ENCODE peak calls at places on chromosomes 13 and 19, in five cellular contexts. G is hepatocyte, N is endothelial cell of umbilical vein, P is ovary, S is sigmoid colon. Z is an unnamed sample.

GRCh38 chr19:49952906-49953305 is 8.1 kb downstream of the SIGLEC11 start:
- DNase-seq in G (no peak), N (no peak), P (no peak), S (no peak), Z (no peak)

GRCh38 chr19:1747285-1748114 is 5.8 kb upstream of the ONECUT3 start:
- DNase-seq in G (peak; percentile 81), N (peak; percentile 31), P (no peak), S (no peak), Z (peak; percentile 91)

GRCh38 chr13:50713849-50714248 is 129.6 kb downstream of the DLEU7 start:
- DNase-seq in G (no peak), N (no peak), P (no peak), S (no peak), Z (no peak)

GRCh38 chr13:39225860-39226259 is 187.6 kb downstream of the NHLRC3 start:
- DNase-seq in G (no peak), N (no peak), P (no peak), S (no peak), Z (no peak)

GRCh38 chr19:35498220-35498619 is 8.0 kb upstream of the KRTDAP start:
- DNase-seq in G (no peak), N (no peak), P (no peak), S (no peak), Z (no peak)

GRCh38 chr19:35669566-35669965 is 3.2 kb downstream of the UPK1A start:
- DNase-seq in G (no peak), N (no peak), P (no peak), S (no peak), Z (no peak)

GRCh38 chr19:7159105-7159933 is 89.8 kb downstream of the ZNF557 start:
- DNase-seq in G (peak; percentile 67), N (no peak), P (no peak), S (peak; percentile 96), Z (no peak)

GRCh38 chr19:21851596-21852345 is 15.8 kb upstream of the ZNF43 start:
- DNase-seq in G (peak; percentile 98), N (peak; percentile 95), P (peak; percentile 94), S (peak; percentile 98), Z (peak; percentile 98)

GRCh38 chr13:79485014-79485441 is 4.1 kb downstream of the NDFIP2 start:
- DNase-seq in G (peak; percentile 80), N (no peak), P (no peak), S (no peak), Z (no peak)

GRCh38 chr19:56110515-56111448 is 10.3 kb downstream of the ZNF787 start:
- DNase-seq in G (peak; percentile 75), N (peak; percentile 61), P (peak; percentile 77), S (no peak), Z (no peak)

GRCh38 chr13:75938811-75939525 is 302.8 kb downstream of the LMO7 start:
- DNase-seq in G (no peak), N (no peak), P (no peak), S (no peak), Z (no peak)

GRCh38 chr19:42469311-42470239 is 26.8 kb upstream of the CXCL17 start:
- DNase-seq in G (no peak), N (no peak), P (no peak), S (no peak), Z (no peak)

GRCh38 chr19:35986664-35987570 is 8.1 kb upstream of the SDHAF1 start:
- DNase-seq in G (peak; percentile 34), N (no peak), P (no peak), S (no peak), Z (peak; percentile 87)

GRCh38 chr19:6551607-6552450 is 21.0 kb downstream of the TNFSF9 start:
- DNase-seq in G (peak; percentile 56), N (no peak), P (no peak), S (no peak), Z (peak; percentile 91)

GRCh38 chr19:35641515-35642151 is at the start of gene ETV2:
- DNase-seq in G (no peak), N (peak; percentile 40), P (peak; percentile 61), S (no peak), Z (peak; percentile 80)

GRCh38 chr13:103386341-103386740 is 320.1 kb upstream of the SLC10A2 start:
- DNase-seq in G (peak; percentile 46), N (no peak), P (no peak), S (no peak), Z (no peak)

GRCh38 chr19:30390356-30390988 is 18.3 kb downstream of the ZNF536 start:
- DNase-seq in G (no peak), N (no peak), P (no peak), S (no peak), Z (peak; percentile 34)

GRCh38 chr13:32228330-32229041 is 86.7 kb downstream of the ZAR1L start:
- DNase-seq in G (no peak), N (no peak), P (no peak), S (no peak), Z (no peak)

GRCh38 chr13:33743438-33744368 is 74.2 kb upstream of the RFC3 start:
- DNase-seq in G (no peak), N (no peak), P (no peak), S (no peak), Z (peak; percentile 49)
- H3K4me1 ChIP-seq in G (no peaks in the 10 kb centered on the region), N (no peaks in the 10 kb centered on the region), P (no peaks in the 10 kb centered on the region), S (peaks cover 11% of the 10 kb centered on the region), Z (peaks cover 18% of the 10 kb centered on the region)

GRCh38 chr13:44756411-44756810 is 180.3 kb upstream of the TSC22D1 start:
- DNase-seq in G (no peak), N (peak; percentile 86), P (no peak), S (no peak), Z (no peak)
- H3K27ac ChIP-seq in G (peak overlapping the region; percentile 20), N (peak overlapping the region; percentile 91), P (no peak overlapping the region), S (no peak overlapping the region), Z (no peak overlapping the region)

DNA sequence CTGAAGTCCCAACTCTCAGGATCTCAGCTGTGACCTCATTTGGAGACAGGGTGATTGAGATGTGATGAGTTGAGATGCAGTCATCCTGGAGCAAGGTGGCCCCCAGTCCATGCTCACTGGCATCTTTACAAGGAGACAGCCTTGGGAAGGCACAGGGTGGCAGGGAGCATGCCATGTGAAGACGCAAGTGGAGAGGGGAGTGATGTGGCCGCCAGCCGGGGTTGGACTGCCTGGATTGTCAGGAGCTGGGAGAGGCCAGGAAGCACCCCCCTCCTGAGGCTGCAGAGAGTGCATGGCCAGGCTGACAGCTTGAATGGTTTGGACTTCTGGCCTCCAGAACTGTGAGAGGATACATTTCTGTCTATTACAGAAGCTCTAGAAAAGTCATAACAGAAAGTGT is 194.4 kb downstream of the UQCRFS1 start:
- DNase-seq in G (no peak), N (no peak), P (no peak), S (no peak), Z (no peak)
- TF ChIP-seq CTCF in G (no peak), N (no peak), P (no peak), S (no peak), Z (no peak)

GRCh38 chr19:47510516-47511127 is 4.2 kb downstream of the NAPA start:
- DNase-seq in G (no peak), N (no peak), P (no peak), S (no peak), Z (no peak)

GRCh38 chr19:47512183-47512947 is 2.5 kb downstream of the NAPA start:
- DNase-seq in G (peak; percentile 81), N (no peak), P (peak; percentile 60), S (no peak), Z (peak; percentile 34)

GRCh38 chr19:47509973-47510372 is 4.9 kb downstream of the NAPA start:
- DNase-seq in G (no peak), N (peak; percentile 60), P (no peak), S (peak; percentile 84), Z (no peak)

GRCh38 chr19:47511681-47512080 is 3.2 kb downstream of the NAPA start:
- DNase-seq in G (no peak), N (no peak), P (peak; percentile 59), S (no peak), Z (peak; percentile 39)

GRCh38 chr19:47511128-47511517 is 3.7 kb downstream of the NAPA start:
- DNase-seq in G (no peak), N (no peak), P (peak; percentile 84), S (no peak), Z (no peak)
- H3K4me1 ChIP-seq in G (peaks cover 29% of the 10 kb centered on the region), N (peaks cover 28% of the 10 kb centered on the region), P (peaks cover 45% of the 10 kb centered on the region), S (peaks cover 82% of the 10 kb centered on the region), Z (no peaks in the 10 kb centered on the region)

GRCh38 chr19:16447015-16447384 is 24.8 kb downstream of the EPS15L1 start:
- DNase-seq in G (peak; percentile 91), N (no peak), P (peak; percentile 69), S (peak; percentile 86), Z (no peak)
- H3K27ac ChIP-seq in G (peak overlapping the region; percentile 87), N (peak overlapping the region; percentile 81), P (peak overlapping the region; percentile 41), S (peak overlapping the region; percentile 29), Z (no peak overlapping the region)

GRCh38 chr19:9436358-9436757 is 985 bp upstream of the ZNF266 start:
- DNase-seq in G (no peak), N (no peak), P (no peak), S (no peak), Z (no peak)
- TF ChIP-seq CTCF in G (no peak), N (no peak), P (no peak), S (no peak), Z (no peak)

GRCh38 chr19:17076539-17076919 is 952 bp downstream of the MYO9B start:
- DNase-seq in G (no peak), N (peak; percentile 19), P (no peak), S (no peak), Z (peak; percentile 62)

GRCh38 chr19:17075860-17076538 is 422 bp downstream of the MYO9B start:
- DNase-seq in G (peak; percentile 50), N (peak; percentile 51), P (no peak), S (peak; percentile 79), Z (no peak)

GRCh38 chr19:17073869-17074627 is 1.2 kb downstream of the HAUS8 start:
- DNase-seq in G (no peak), N (no peak), P (no peak), S (no peak), Z (peak; percentile 77)

GRCh38 chr19:17075035-17075859 is at the start of the genes HAUS8 and MYO9B:
- DNase-seq in G (peak; percentile 100), N (peak; percentile 99), P (peak; percentile 100), S (peak; percentile 100), Z (peak; percentile 100)

DNA sequence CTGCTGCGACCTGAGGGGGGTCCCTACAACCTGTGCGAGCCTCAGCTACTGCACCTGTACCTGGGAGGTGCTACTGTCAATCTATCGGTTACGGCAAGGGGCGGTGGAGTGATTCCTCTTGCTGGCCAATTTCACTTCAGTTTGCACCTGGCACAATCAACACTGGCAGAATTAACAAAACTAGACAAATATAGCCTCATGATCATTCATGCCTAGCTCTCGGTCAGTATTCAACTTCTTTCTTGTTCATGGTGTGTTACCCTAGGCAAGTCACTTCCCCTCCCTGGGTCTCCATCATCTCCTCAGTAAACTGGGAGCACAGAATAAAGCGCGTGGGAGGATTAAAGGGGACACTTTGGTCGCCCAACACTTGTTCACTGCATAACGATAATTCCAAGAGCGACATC is 621 bp downstream of the HAUS8 start:
- DNase-seq in G (no peak), N (no peak), P (no peak), S (no peak), Z (no peak)
- H3K4me1 ChIP-seq in G (peaks cover 17% of the 10 kb centered on the region), N (peaks cover 37% of the 10 kb centered on the region), P (peaks cover 9% of the 10 kb centered on the region), S (peaks cover 42% of the 10 kb centered on the region), Z (peaks cover 7% of the 10 kb centered on the region)